ENCODE peak calls at places on chromosomes 16 and 17, in eight cellular contexts. O, U, S, Y, X, K, N and E are unnamed samples.

GRCh38 chr17:5785343-5785742 is 201.0 kb upstream of the NLRP1 start:
- DNase-seq in O (no peak), U (no peak), S (no peak), Y (no peak), X (no peak), K (no peak), N (no peak), E (no peak)

GRCh38 chr16:27951752-27952151 is 111.8 kb downstream of the GSG1L start:
- DNase-seq in O (no peak), U (no peak), S (no peak), Y (no peak), X (no peak), K (no peak), N (no peak), E (no peak)

GRCh38 chr17:63984651-63985386 is 12.1 kb upstream of the SCN4A start:
- DNase-seq in O (peak; percentile 41), U (no peak), S (no peak), Y (peak; percentile 48), X (no peak), K (peak; percentile 56), N (no peak), E (peak; percentile 86)

GRCh38 chr16:81654346-81654745 is 124.7 kb upstream of the PLCG2 start:
- DNase-seq in O (no peak), U (no peak), S (no peak), Y (no peak), X (no peak), K (no peak), N (no peak), E (no peak)

GRCh38 chr16:19831678-19832077 is 53.0 kb downstream of the GPRC5B start:
- DNase-seq in O (peak; percentile 24), U (no peak), S (no peak), Y (no peak), X (no peak), K (no peak), N (no peak), E (peak; percentile 45)

GRCh38 chr16:73215482-73216377 is 167.8 kb upstream of the ZFHX3 start:
- DNase-seq in O (no peak), U (no peak), S (no peak), Y (no peak), X (no peak), K (no peak), N (no peak), E (no peak)

GRCh38 chr16:31134091-31134571 is 1.4 kb downstream of the PRSS8 start:
- DNase-seq in O (no peak), U (no peak), S (no peak), Y (no peak), X (no peak), K (no peak), N (no peak), E (no peak)

GRCh38 chr16:24845726-24846547 is at the start of gene SLC5A11:
- DNase-seq in O (no peak), U (no peak), S (no peak), Y (no peak), X (no peak), K (no peak), N (no peak), E (no peak)

GRCh38 chr16:3906363-3906762 is 25.9 kb upstream of the CREBBP start:
- DNase-seq in O (no peak), U (no peak), S (no peak), Y (no peak), X (no peak), K (no peak), N (no peak), E (no peak)

GRCh38 chr16:86602521-86602920 is 24.2 kb downstream of the FOXL1 start:
- DNase-seq in O (no peak), U (no peak), S (no peak), Y (no peak), X (no peak), K (no peak), N (no peak), E (no peak)

GRCh38 chr17:37885136-37885535 is 39.1 kb upstream of the TBC1D3K start:
- DNase-seq in O (no peak), U (no peak), S (no peak), Y (no peak), X (no peak), K (no peak), N (no peak), E (no peak)

GRCh38 chr16:27819356-27819755 is 244.2 kb downstream of the GSG1L start:
- DNase-seq in O (no peak), U (no peak), S (peak; percentile 34), Y (no peak), X (no peak), K (peak; percentile 36), N (no peak), E (no peak)

GRCh38 chr16:85227262-85227923 is 115.1 kb upstream of the CIBAR2 start:
- DNase-seq in O (no peak), U (no peak), S (peak; percentile 63), Y (no peak), X (no peak), K (no peak), N (peak; percentile 76), E (no peak)

GRCh38 chr17:64019486-64020067 is 856 bp downstream of the ICAM2 start:
- DNase-seq in O (no peak), U (no peak), S (peak; percentile 12), Y (no peak), X (no peak), K (no peak), N (no peak), E (no peak)

GRCh38 chr17:80151333-80151732 is 4.4 kb upstream of the EIF4A3 start:
- DNase-seq in O (no peak), U (no peak), S (peak; percentile 17), Y (no peak), X (no peak), K (no peak), N (no peak), E (no peak)

GRCh38 chr17:79843917-79844815 is 4.9 kb upstream of the CBX4 start:
- DNase-seq in O (peak; percentile 75), U (no peak), S (peak; percentile 84), Y (no peak), X (peak; percentile 78), K (peak; percentile 94), N (no peak), E (peak; percentile 72)

GRCh38 chr16:50607051-50607431 is 58.8 kb downstream of the NKD1 start:
- DNase-seq in O (no peak), U (no peak), S (no peak), Y (no peak), X (no peak), K (no peak), N (no peak), E (no peak)

GRCh38 chr16:53991181-53992056 is 287.5 kb downstream of the FTO start:
- DNase-seq in O (no peak), U (peak; percentile 51), S (no peak), Y (no peak), X (peak; percentile 45), K (no peak), N (no peak), E (no peak)

GRCh38 chr17:42311240-42312034 is 23.1 kb downstream of the STAT5A start:
- DNase-seq in O (no peak), U (peak; percentile 65), S (peak; percentile 99), Y (peak; percentile 61), X (peak; percentile 65), K (peak; percentile 78), N (no peak), E (no peak)
- TF ChIP-seq POLR2A in O (no peak), U (no peak), S (no peak), Y (peak; percentile 79), X (no peak), K (peak; percentile 4), N (peak; percentile 20), E (no peak)

GRCh38 chr17:39455919-39456318 is 4.9 kb upstream of the MED1 start:
- DNase-seq in O (no peak), U (no peak), S (peak; percentile 52), Y (no peak), X (no peak), K (no peak), N (no peak), E (no peak)

GRCh38 chr17:39450051-39450450 is 1.0 kb downstream of the MED1 start:
- DNase-seq in O (no peak), U (no peak), S (peak; percentile 47), Y (no peak), X (no peak), K (no peak), N (no peak), E (no peak)

DNA sequence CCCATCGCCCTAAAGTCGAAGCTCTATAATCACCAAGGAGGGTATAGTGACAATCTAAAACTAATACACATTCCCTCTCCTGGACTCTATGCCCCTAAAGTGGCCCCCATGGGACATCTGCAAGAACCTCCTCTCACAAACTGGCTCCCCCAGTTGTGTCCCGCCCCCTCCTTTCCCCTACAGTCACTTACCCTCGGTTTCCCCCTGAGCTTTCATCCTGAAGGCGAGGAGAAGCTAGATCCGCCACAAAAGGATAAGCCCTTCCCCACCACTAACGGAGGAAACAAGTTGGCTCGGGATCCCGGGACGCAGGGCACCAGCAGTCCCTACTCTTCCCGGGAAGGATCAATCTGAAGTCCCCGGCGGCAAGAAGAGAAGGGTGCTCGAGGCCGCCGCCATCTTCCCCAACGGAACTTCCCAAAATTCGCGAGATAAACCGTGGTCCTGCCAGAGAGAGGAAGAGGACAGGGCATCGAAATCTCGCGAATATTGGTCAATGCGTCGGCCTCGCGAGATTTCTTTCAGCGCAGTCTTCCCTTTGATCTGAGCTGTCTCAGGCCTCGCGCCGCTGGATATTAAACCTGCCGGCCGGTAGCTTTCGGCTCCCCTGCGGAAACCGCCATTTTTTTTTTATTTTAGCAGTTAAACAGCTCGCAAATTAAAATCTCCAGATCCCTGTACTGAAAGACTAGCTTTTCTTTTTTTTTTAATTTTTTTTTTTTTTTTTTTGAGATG is at the start of gene MED1:
- DNase-seq in O (peak; percentile 99), U (peak; percentile 93), S (peak; percentile 97), Y (peak; percentile 87), X (peak; percentile 97), K (no peak), N (peak; percentile 85), E (peak; percentile 94)
- TF ChIP-seq POLR2A in O (peak; percentile 78), U (peak; percentile 49), S (peak; percentile 34), Y (peak; percentile 96), X (no peak), K (no peak), N (peak; percentile 95), E (peak; percentile 46)

DNA sequence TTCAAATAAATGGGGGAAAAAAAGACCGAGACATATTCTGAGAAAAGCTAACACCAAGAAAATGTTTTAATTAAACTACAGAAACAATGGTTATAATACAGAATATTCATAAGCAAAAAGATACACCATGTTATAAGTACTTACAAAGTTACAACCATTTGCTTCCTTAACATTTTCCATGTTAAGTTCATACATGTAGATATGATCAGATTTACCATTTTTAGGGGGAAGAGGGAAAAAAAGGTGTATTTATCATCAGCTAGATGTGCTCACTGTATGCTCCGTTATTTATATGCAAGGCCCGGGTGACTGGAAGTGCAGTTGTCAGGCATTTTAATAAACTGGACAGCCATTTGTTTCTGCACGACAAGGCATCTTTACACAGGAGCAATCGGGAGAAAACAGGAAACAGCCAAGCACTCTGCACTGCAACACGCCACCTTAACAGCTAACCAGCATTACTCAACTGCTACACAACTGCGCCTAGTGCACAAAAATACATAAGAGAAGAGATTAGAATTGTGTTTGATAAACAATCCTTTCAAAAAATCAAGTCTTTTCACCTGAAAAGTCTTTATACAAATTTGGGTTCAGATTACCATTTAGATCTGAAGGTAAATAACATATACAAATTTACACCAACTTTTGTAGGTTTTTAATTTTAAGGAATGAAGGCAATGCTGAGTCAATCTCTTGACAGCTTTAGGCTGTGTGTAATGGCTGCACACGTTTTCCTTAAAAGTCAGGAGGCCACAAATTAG is 2.9 kb downstream of the SRSF2 start:
- DNase-seq in O (peak; percentile 36), U (no peak), S (no peak), Y (no peak), X (peak; percentile 19), K (no peak), N (no peak), E (no peak)
- TF ChIP-seq POLR2A in O (no peak), U (no peak), S (no peak), Y (no peak), X (no peak), K (no peak), N (no peak), E (no peak)

GRCh38 chr17:42573095-42573494 is 4.4 kb downstream of the PSMC3IP start:
- DNase-seq in O (no peak), U (no peak), S (no peak), Y (no peak), X (no peak), K (no peak), N (no peak), E (no peak)
- TF ChIP-seq POLR2A in O (no peak), U (no peak), S (no peak), Y (peak; percentile 41), X (no peak), K (no peak), N (no peak), E (no peak)